ENCODE peak calls at places on chromosomes 4 and X, in five cellular contexts. C, J, E, V and U are unnamed samples.
A peak's percentile ranks its signal among the peaks of the same experiment; 100 is the strongest.

GRCh38 chrX:15497865-15498264 is 2.7 kb upstream of the BMX start:
- DNase-seq in V (peak; percentile 33), C (no peak), J (no peak), E (peak; percentile 94), U (peak; percentile 38)

GRCh38 chr4:109701566-109702399 is 1.5 kb downstream of the CASP6 start:
- DNase-seq in C (no peak), V (no peak), J (no peak), E (peak; percentile 73), U (peak; percentile 18)

GRCh38 chr4:109955146-109955545 is 42.5 kb downstream of the EGF start:
- DNase-seq in C (no peak), J (no peak), V (no peak), E (no peak), U (no peak)

GRCh38 chrX:72201836-72202536 is 20.4 kb downstream of the PIN4 start:
- DNase-seq in C (no peak), E (no peak), J (no peak), V (peak; percentile 83), U (peak; percentile 29)

GRCh38 chr4:52588771-52589591 is 70.1 kb downstream of the USP46 start:
- DNase-seq in V (peak; percentile 97), C (no peak), E (no peak), J (no peak), U (peak; percentile 73)

GRCh38 chr4:100694467-100694866 is 176.6 kb upstream of the EMCN start:
- DNase-seq in V (no peak), C (no peak), E (no peak), J (no peak), U (no peak)

GRCh38 chr4:99435154-99435553 is at the start of gene ADH7:
- DNase-seq in C (no peak), E (no peak), V (no peak), J (no peak), U (peak; percentile 29)

GRCh38 chrX:24513416-24513815 is 48.3 kb downstream of the PDK3 start:
- DNase-seq in E (no peak), C (no peak), J (no peak), V (no peak), U (no peak)

GRCh38 chr4:181150173-181150572 is 1093.0 kb upstream of the TENM3 start:
- DNase-seq in J (no peak), V (no peak), C (no peak), E (no peak), U (no peak)

GRCh38 chrX:129772796-129773431 is 6.8 kb upstream of the SASH3 start:
- DNase-seq in V (no peak), J (peak; percentile 26), E (no peak), C (peak; percentile 77), U (no peak)

GRCh38 chr4:142282870-142283431 is 563.1 kb downstream of the INPP4B start:
- DNase-seq in E (peak; percentile 58), C (no peak), V (no peak), J (no peak), U (no peak)

GRCh38 chr4:163404570-163404969 is 60.9 kb downstream of the NPY5R start:
- DNase-seq in E (no peak), C (no peak), J (no peak), V (no peak), U (no peak)

GRCh38 chrX:2817036-2817435 is 11.7 kb upstream of the GYG2 start:
- DNase-seq in V (no peak), J (no peak), E (no peak), C (no peak), U (no peak)

GRCh38 chr4:4888695-4889094 is 29.2 kb downstream of the MSX1 start:
- DNase-seq in J (no peak), E (peak; percentile 56), V (no peak), C (peak; percentile 55), U (no peak)

GRCh38 chr4:47722176-47722575 is 115.7 kb downstream of the CORIN start:
- DNase-seq in V (no peak), J (no peak), C (no peak), E (no peak), U (no peak)

GRCh38 chr4:5881340-5881739 is 11.5 kb downstream of the CRMP1 start:
- DNase-seq in J (no peak), C (no peak), E (peak; percentile 67), V (peak; percentile 6), U (no peak)

GRCh38 chrX:152601848-152602616 is 35.7 kb upstream of the GABRQ start:
- DNase-seq in V (no peak), C (no peak), E (peak; percentile 72), J (no peak), U (peak; percentile 2)

GRCh38 chr4:53840643-53841042 is 223.8 kb downstream of the CHIC2 start:
- DNase-seq in V (peak; percentile 77), C (no peak), J (no peak), E (no peak), U (peak; percentile 41)

GRCh38 chr4:123198706-123199105 is 197.9 kb upstream of the SPRY1 start:
- DNase-seq in E (no peak), J (no peak), C (no peak), V (peak; percentile 10), U (no peak)

GRCh38 chr4:164081371-164081770 is 586.9 kb downstream of the TMA16 start:
- DNase-seq in V (no peak), C (no peak), J (no peak), E (no peak), U (no peak)

GRCh38 chr4:77449162-77449561 is 156.5 kb upstream of the CXCL13 start:
- DNase-seq in V (no peak), E (no peak), J (no peak), C (no peak), U (no peak)

GRCh38 chrX:103183912-103184311 is 31.0 kb upstream of the BEX4 start:
- DNase-seq in C (no peak), J (no peak), V (no peak), E (peak; percentile 67), U (no peak)

GRCh38 chrX:101595739-101596419 is 21.9 kb downstream of the ARMCX6 start:
- DNase-seq in V (peak; percentile 75), E (peak; percentile 54), J (no peak), C (no peak), U (peak; percentile 13)

GRCh38 chr4:29983890-29984289 is 736.3 kb upstream of the PCDH7 start:
- DNase-seq in J (no peak), C (no peak), E (no peak), V (no peak), U (no peak)

GRCh38 chrX:104854188-104854587 is 288.2 kb downstream of the IL1RAPL2 start:
- DNase-seq in V (no peak), J (no peak), C (no peak), E (no peak), U (peak; percentile 52)

GRCh38 chr4:44237643-44238042 is 211.0 kb downstream of the KCTD8 start:
- DNase-seq in V (no peak), E (no peak), C (no peak), J (no peak), U (no peak)

DNA sequence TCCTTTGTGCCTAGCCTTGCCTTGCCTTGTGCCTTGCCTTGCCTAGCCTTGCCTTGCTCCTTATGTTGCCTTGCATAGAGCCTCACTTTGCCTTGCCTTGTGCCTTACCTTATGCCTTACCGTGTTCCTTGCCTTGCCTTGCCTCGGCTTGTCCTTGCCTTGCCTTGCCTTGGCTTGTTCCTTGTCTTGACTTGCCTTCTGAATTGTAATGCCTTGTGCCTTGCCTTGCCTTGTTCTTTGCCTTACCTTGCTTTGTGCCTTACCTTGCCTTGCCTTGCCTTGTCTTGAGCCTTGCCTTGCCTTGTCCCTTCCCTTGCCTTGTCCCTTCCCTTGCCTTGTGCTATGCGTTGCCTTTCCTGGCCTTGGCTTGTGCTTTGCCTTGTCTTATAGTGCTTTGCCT is 90.2 kb downstream of the TAB3 start:
- DNase-seq in C (no peak), E (no peak), V (no peak), J (no peak), U (peak; percentile 53)
- TF ChIP-seq CTCF in C (no peak), E (no peak), V (no peak), J (no peak), U (no peak)

DNA sequence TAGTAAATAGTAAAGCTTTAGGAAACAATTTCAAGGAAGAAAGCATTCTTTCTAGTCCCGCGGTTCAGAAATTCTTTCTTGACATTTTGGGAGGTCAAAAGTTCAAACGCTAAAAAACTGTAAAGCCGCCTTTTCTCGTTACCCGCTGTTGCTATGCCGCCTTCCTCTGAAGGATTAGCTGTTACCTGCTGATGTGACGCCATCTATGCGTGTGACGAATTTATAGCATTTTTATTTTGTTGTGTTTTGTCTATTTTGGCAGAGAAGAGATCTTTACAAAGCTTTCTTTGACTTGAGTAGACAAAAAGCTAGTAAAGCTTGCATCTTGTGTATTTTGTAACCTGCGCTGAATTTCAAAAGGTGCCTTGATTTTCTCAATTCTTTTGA is 106.2 kb upstream of the STOX2 start:
- DNase-seq in V (no peak), E (peak; percentile 48), J (no peak), C (no peak), U (no peak)
- H3K27me3 ChIP-seq in V (peaks cover 45% of the 10 kb centered on the region), E (peaks cover 64% of the 10 kb centered on the region), J (peaks cover 45% of the 10 kb centered on the region), C (peaks cover 43% of the 10 kb centered on the region), U (peaks cover 53% of the 10 kb centered on the region)

GRCh38 chr4:158018090-158018808 is 154.6 kb downstream of the GASK1B start:
- DNase-seq in E (no peak), C (no peak), J (no peak), V (no peak), U (no peak)
- H3K4me1 ChIP-seq in E (peaks cover 5% of the 10 kb centered on the region), C (no peaks in the 10 kb centered on the region), J (peaks cover 15% of the 10 kb centered on the region), V (peaks cover 12% of the 10 kb centered on the region), U (peaks cover 33% of the 10 kb centered on the region)

GRCh38 chr4:3364634-3365314 is 72.0 kb downstream of the RGS12 start:
- DNase-seq in V (no peak), E (no peak), C (no peak), J (no peak), U (no peak)
- TF ChIP-seq CTCF in V (no peak), E (no peak), C (no peak), J (no peak), U (no peak)

GRCh38 chrX:40006025-40007017 is 91.4 kb downstream of the BCOR start:
- DNase-seq in C (no peak), J (no peak), V (no peak), E (peak; percentile 91), U (no peak)
- H3K27me3 ChIP-seq in C (no peaks in the 10 kb centered on the region), J (peaks cover 28% of the 10 kb centered on the region), V (peaks cover 33% of the 10 kb centered on the region), E (peaks cover 50% of the 10 kb centered on the region), U (peaks cover 14% of the 10 kb centered on the region)

DNA sequence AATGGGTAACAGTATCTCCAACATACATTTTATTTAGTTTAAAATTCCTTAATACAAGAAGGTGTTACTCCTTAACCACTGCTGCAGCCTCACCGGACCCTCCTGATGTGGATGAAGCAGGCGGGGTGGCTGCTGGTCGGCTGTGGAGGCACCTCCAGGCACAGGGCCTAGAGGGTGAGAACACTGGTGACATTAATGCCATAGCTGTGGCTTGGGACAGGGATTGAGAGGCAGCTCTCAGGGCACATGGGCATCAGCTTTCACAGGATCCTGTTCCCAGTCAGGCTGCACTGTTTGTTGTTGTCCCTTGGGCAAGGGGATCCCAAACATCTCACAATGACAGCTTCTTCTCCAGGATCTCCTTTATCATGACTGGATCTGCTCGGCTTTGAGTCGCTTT is 90.0 kb downstream of the GATB start:
- DNase-seq in J (no peak), C (no peak), E (no peak), V (no peak), U (no peak)
- H3K4me1 ChIP-seq in J (peaks cover 48% of the 10 kb centered on the region), C (no peaks in the 10 kb centered on the region), E (peaks cover 2% of the 10 kb centered on the region), V (peaks cover 10% of the 10 kb centered on the region), U (peaks cover 27% of the 10 kb centered on the region)

GRCh38 chr4:83054928-83055327 is 19.9 kb downstream of the COPS4 start:
- DNase-seq in V (peak; percentile 15), C (no peak), J (no peak), E (no peak), U (no peak)
- TF ChIP-seq CTCF in V (peak; percentile 46), C (no peak), J (peak; percentile 50), E (peak; percentile 55), U (peak; percentile 68)

GRCh38 chrX:136450050-136450830 is 37.5 kb upstream of the BRS3 start:
- DNase-seq in E (no peak), J (no peak), C (no peak), V (peak; percentile 23), U (no peak)
- H3K27me3 ChIP-seq in E (no peaks in the 10 kb centered on the region), J (no peaks in the 10 kb centered on the region), C (no peaks in the 10 kb centered on the region), V (no peaks in the 10 kb centered on the region), U (no peaks in the 10 kb centered on the region)

GRCh38 chr4:94530073-94530472 is 78.3 kb downstream of the PDLIM5 start:
- DNase-seq in J (no peak), C (no peak), E (no peak), V (no peak), U (no peak)
- H3K4me1 ChIP-seq in J (peaks cover 79% of the 10 kb centered on the region), C (peaks cover 3% of the 10 kb centered on the region), E (peaks cover 2% of the 10 kb centered on the region), V (peaks cover 16% of the 10 kb centered on the region), U (peaks cover 37% of the 10 kb centered on the region)